ENCODE peak calls at places on chromosomes 5 and 9, in seven cellular contexts. One of them, this sample, is unnamed.

GRCh38 chr5:34054330-34054729 is 11.3 kb upstream of the C1QTNF3 start:
- DNase-seq in CD8-positive, alpha-beta T cell: no peak
- DNase-seq in HepG2: no peak
- DNase-seq in A549: no peak
- DNase-seq in pancreas: no peak
- DNase-seq in stomach: no peak
- DNase-seq in mucosa of descending colon: no peak
- DNase-seq in this sample: no peak

GRCh38 chr5:53983568-53984465 is 326.6 kb downstream of the ARL15 start:
- DNase-seq in CD8-positive, alpha-beta T cell: no peak
- DNase-seq in HepG2: no peak
- DNase-seq in A549: peak; percentile 3
- DNase-seq in pancreas: no peak
- DNase-seq in stomach: no peak
- DNase-seq in mucosa of descending colon: no peak
- DNase-seq in this sample: no peak

GRCh38 chr9:133132174-133132573 is 11.1 kb upstream of the RALGDS start:
- DNase-seq in CD8-positive, alpha-beta T cell: no peak
- DNase-seq in HepG2: no peak
- DNase-seq in A549: no peak
- DNase-seq in pancreas: no peak
- DNase-seq in stomach: no peak
- DNase-seq in mucosa of descending colon: peak; percentile 55
- DNase-seq in this sample: no peak

GRCh38 chr5:80284720-80285119 is 28.9 kb upstream of the SERINC5 start:
- DNase-seq in CD8-positive, alpha-beta T cell: peak; percentile 19
- DNase-seq in HepG2: no peak
- DNase-seq in A549: no peak
- DNase-seq in pancreas: no peak
- DNase-seq in stomach: no peak
- DNase-seq in mucosa of descending colon: no peak
- DNase-seq in this sample: no peak

GRCh38 chr9:94758031-94758430 is 31.5 kb downstream of the AOPEP start:
- DNase-seq in CD8-positive, alpha-beta T cell: no peak
- DNase-seq in HepG2: no peak
- DNase-seq in A549: no peak
- DNase-seq in pancreas: no peak
- DNase-seq in stomach: no peak
- DNase-seq in mucosa of descending colon: no peak
- DNase-seq in this sample: no peak

GRCh38 chr5:151095341-151096000 is 14.6 kb upstream of the TNIP1 start:
- DNase-seq in CD8-positive, alpha-beta T cell: no peak
- DNase-seq in HepG2: no peak
- DNase-seq in A549: peak; percentile 41
- DNase-seq in pancreas: peak; percentile 67
- DNase-seq in stomach: peak; percentile 60
- DNase-seq in mucosa of descending colon: peak; percentile 91
- DNase-seq in this sample: no peak

GRCh38 chr9:107261106-107261505 is 22.0 kb upstream of the RAD23B start:
- DNase-seq in CD8-positive, alpha-beta T cell: no peak
- DNase-seq in HepG2: no peak
- DNase-seq in A549: no peak
- DNase-seq in pancreas: no peak
- DNase-seq in stomach: no peak
- DNase-seq in mucosa of descending colon: no peak
- DNase-seq in this sample: no peak

GRCh38 chr9:3507395-3508077 is 18.3 kb downstream of the RFX3 start:
- DNase-seq in CD8-positive, alpha-beta T cell: no peak
- DNase-seq in HepG2: no peak
- DNase-seq in A549: peak; percentile 69
- DNase-seq in pancreas: no peak
- DNase-seq in stomach: no peak
- DNase-seq in mucosa of descending colon: no peak
- DNase-seq in this sample: no peak

GRCh38 chr5:95615164-95615467 is 4.8 kb upstream of the GPR150 start:
- DNase-seq in CD8-positive, alpha-beta T cell: no peak
- DNase-seq in HepG2: no peak
- DNase-seq in A549: no peak
- DNase-seq in pancreas: no peak
- DNase-seq in stomach: no peak
- DNase-seq in mucosa of descending colon: no peak
- DNase-seq in this sample: no peak

GRCh38 chr5:88602584-88602983 is 280.4 kb downstream of the MEF2C start:
- DNase-seq in CD8-positive, alpha-beta T cell: no peak
- DNase-seq in HepG2: peak; percentile 8
- DNase-seq in A549: peak; percentile 44
- DNase-seq in pancreas: no peak
- DNase-seq in stomach: no peak
- DNase-seq in mucosa of descending colon: no peak
- DNase-seq in this sample: no peak

GRCh38 chr5:36689225-36689624 is 82.8 kb downstream of the SLC1A3 start:
- DNase-seq in CD8-positive, alpha-beta T cell: no peak
- DNase-seq in HepG2: no peak
- DNase-seq in A549: no peak
- DNase-seq in pancreas: no peak
- DNase-seq in stomach: no peak
- DNase-seq in mucosa of descending colon: no peak
- DNase-seq in this sample: no peak

GRCh38 chr5:95808686-95809413 is 13.7 kb downstream of the GLRX start:
- DNase-seq in CD8-positive, alpha-beta T cell: peak; percentile 78
- DNase-seq in HepG2: no peak
- DNase-seq in A549: no peak
- DNase-seq in pancreas: no peak
- DNase-seq in stomach: peak; percentile 58
- DNase-seq in mucosa of descending colon: peak; percentile 89
- DNase-seq in this sample: no peak

GRCh38 chr5:140340605-140341004 is 5.8 kb downstream of the HBEGF start:
- DNase-seq in CD8-positive, alpha-beta T cell: no peak
- DNase-seq in HepG2: no peak
- DNase-seq in A549: no peak
- DNase-seq in pancreas: no peak
- DNase-seq in stomach: no peak
- DNase-seq in mucosa of descending colon: no peak
- DNase-seq in this sample: peak; percentile 86

GRCh38 chr5:140337880-140338279 is 8.5 kb downstream of the HBEGF start:
- DNase-seq in CD8-positive, alpha-beta T cell: no peak
- DNase-seq in HepG2: no peak
- DNase-seq in A549: no peak
- DNase-seq in pancreas: no peak
- DNase-seq in stomach: no peak
- DNase-seq in mucosa of descending colon: no peak
- DNase-seq in this sample: no peak

GRCh38 chr5:140338918-140339317 is 7.5 kb downstream of the HBEGF start:
- DNase-seq in CD8-positive, alpha-beta T cell: no peak
- DNase-seq in HepG2: no peak
- DNase-seq in A549: no peak
- DNase-seq in pancreas: no peak
- DNase-seq in stomach: no peak
- DNase-seq in mucosa of descending colon: no peak
- DNase-seq in this sample: no peak

GRCh38 chr5:140338336-140338735 is 8.1 kb downstream of the HBEGF start:
- DNase-seq in CD8-positive, alpha-beta T cell: no peak
- DNase-seq in HepG2: no peak
- DNase-seq in A549: no peak
- DNase-seq in pancreas: no peak
- DNase-seq in stomach: no peak
- DNase-seq in mucosa of descending colon: no peak
- DNase-seq in this sample: no peak

DNA sequence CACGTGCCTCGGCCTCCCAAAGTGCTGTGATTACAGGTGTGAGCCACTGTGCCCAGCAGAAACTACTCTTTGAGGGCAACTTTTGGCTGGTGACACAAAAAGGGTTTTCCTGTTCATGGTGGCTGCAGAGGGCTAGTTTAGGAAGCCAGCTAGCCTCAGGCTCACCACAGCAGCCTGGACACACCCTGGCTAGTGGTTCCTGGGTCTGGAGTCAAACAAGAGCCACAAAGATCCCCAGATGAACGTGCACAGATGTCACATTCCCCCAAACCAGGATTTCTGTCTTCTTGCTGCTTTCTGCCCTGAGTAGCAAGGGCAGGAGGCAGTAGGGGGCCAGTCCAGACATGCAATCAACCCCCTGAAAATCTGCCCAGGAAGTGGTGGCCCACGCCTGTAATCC is 6.8 kb downstream of the HBEGF start:
- DNase-seq in CD8-positive, alpha-beta T cell: no peak
- DNase-seq in HepG2: no peak
- DNase-seq in A549: no peak
- DNase-seq in pancreas: no peak
- DNase-seq in stomach: no peak
- DNase-seq in mucosa of descending colon: no peak
- DNase-seq in this sample: no peak
- H3K4me3 ChIP-seq in CD8-positive, alpha-beta T cell: no peak overlapping the region
- H3K4me3 ChIP-seq in HepG2: no peak overlapping the region
- H3K4me3 ChIP-seq in A549: no peak overlapping the region
- H3K4me3 ChIP-seq in pancreas: no peak overlapping the region
- H3K4me3 ChIP-seq in stomach: no peak overlapping the region
- H3K4me3 ChIP-seq in mucosa of descending colon: no peak overlapping the region
- H3K4me3 ChIP-seq in this sample: no peak overlapping the region

DNA sequence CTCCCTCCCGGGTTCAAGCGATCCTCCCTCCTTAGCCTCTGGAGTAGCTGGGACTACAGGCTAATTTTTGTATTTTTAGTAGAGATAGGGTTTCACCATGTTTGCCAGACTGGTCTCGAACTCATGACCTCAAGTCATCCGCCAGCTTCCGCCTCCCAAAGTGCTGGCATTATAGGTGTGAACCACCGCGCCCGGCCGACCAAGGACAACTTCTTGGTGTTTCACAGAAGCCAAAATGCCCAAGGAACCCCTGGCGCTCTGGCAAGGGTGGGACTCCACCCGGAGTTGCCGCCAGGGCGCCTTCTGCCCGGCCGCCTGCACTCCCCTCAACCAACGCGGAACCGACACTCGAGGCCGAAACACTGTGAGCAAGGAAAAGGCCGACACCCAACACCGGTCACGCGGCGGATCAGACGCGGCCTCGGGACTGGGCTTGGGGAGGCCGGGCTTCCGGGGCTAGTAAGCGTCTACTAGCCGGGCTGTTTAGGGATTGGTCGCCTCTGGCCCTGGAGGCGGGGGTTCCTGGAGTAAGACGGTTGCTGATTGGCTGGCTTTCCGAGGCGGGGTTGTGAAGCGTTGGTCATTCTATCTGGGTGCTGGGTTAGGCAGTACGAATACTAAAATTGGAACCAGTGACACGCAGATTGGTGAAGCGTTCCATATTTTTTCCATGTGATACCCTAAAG is 7.7 kb upstream of the CFAP157 start:
- DNase-seq in CD8-positive, alpha-beta T cell: peak; percentile 79
- DNase-seq in HepG2: no peak
- DNase-seq in A549: peak; percentile 98
- DNase-seq in pancreas: peak; percentile 93
- DNase-seq in stomach: peak; percentile 96
- DNase-seq in mucosa of descending colon: peak; percentile 95
- DNase-seq in this sample: no peak
- TF ChIP-seq CTCF in CD8-positive, alpha-beta T cell: no peak
- TF ChIP-seq CTCF in HepG2: no peak
- TF ChIP-seq CTCF in A549: no peak
- TF ChIP-seq CTCF in pancreas: no peak
- TF ChIP-seq CTCF in stomach: no peak
- TF ChIP-seq CTCF in mucosa of descending colon: no peak
- TF ChIP-seq CTCF in this sample: no peak

GRCh38 chr9:131500939-131501541 is 1.7 kb upstream of the POMT1 start:
- DNase-seq in CD8-positive, alpha-beta T cell: peak; percentile 65
- DNase-seq in HepG2: no peak
- DNase-seq in A549: no peak
- DNase-seq in pancreas: no peak
- DNase-seq in stomach: no peak
- DNase-seq in mucosa of descending colon: no peak
- DNase-seq in this sample: no peak
- H3K4me3 ChIP-seq in CD8-positive, alpha-beta T cell: peak overlapping the region; percentile 15
- H3K4me3 ChIP-seq in HepG2: no peak overlapping the region
- H3K4me3 ChIP-seq in A549: no peak overlapping the region
- H3K4me3 ChIP-seq in pancreas: no peak overlapping the region
- H3K4me3 ChIP-seq in stomach: no peak overlapping the region
- H3K4me3 ChIP-seq in mucosa of descending colon: no peak overlapping the region
- H3K4me3 ChIP-seq in this sample: no peak overlapping the region

GRCh38 chr9:70421272-70422180 is 7.1 kb upstream of the KLF9 start:
- DNase-seq in CD8-positive, alpha-beta T cell: peak; percentile 59
- DNase-seq in HepG2: no peak
- DNase-seq in A549: no peak
- DNase-seq in pancreas: peak; percentile 28
- DNase-seq in stomach: no peak
- DNase-seq in mucosa of descending colon: no peak
- DNase-seq in this sample: no peak
- TF ChIP-seq CTCF in CD8-positive, alpha-beta T cell: no peak
- TF ChIP-seq CTCF in HepG2: no peak
- TF ChIP-seq CTCF in A549: no peak
- TF ChIP-seq CTCF in pancreas: no peak
- TF ChIP-seq CTCF in stomach: no peak
- TF ChIP-seq CTCF in mucosa of descending colon: no peak
- TF ChIP-seq CTCF in this sample: no peak

GRCh38 chr5:74648835-74649286 is 8.3 kb upstream of the ENC1 start:
- DNase-seq in CD8-positive, alpha-beta T cell: peak; percentile 28
- DNase-seq in HepG2: peak; percentile 62
- DNase-seq in A549: peak; percentile 65
- DNase-seq in pancreas: no peak
- DNase-seq in stomach: no peak
- DNase-seq in mucosa of descending colon: no peak
- DNase-seq in this sample: no peak
- H3K4me3 ChIP-seq in CD8-positive, alpha-beta T cell: no peak overlapping the region
- H3K4me3 ChIP-seq in HepG2: no peak overlapping the region
- H3K4me3 ChIP-seq in A549: no peak overlapping the region
- H3K4me3 ChIP-seq in pancreas: no peak overlapping the region
- H3K4me3 ChIP-seq in stomach: no peak overlapping the region
- H3K4me3 ChIP-seq in mucosa of descending colon: no peak overlapping the region
- H3K4me3 ChIP-seq in this sample: no peak overlapping the region

DNA sequence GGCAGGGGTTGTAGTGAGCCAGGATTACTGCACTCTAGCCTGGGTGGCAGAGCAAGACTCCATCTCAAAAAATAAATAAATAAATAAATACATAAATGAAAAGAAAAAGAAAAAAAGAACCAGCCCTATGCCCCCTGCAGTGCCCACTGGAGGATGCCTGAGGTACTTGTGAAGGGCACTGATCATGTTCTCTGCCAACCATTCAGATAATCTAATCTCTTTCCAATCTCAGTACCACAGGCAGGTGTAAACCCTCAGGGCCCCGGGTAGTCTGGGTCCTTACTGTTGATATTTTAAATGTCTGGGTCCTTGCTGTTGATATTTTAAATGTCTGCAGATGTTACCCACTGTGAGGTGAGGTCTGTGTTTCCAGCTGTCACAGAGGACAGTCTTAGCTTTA is 321.8 kb upstream of the ADCY2 start:
- DNase-seq in CD8-positive, alpha-beta T cell: no peak
- DNase-seq in HepG2: no peak
- DNase-seq in A549: no peak
- DNase-seq in pancreas: no peak
- DNase-seq in stomach: no peak
- DNase-seq in mucosa of descending colon: no peak
- DNase-seq in this sample: no peak
- TF ChIP-seq CTCF in CD8-positive, alpha-beta T cell: no peak
- TF ChIP-seq CTCF in HepG2: no peak
- TF ChIP-seq CTCF in A549: no peak
- TF ChIP-seq CTCF in pancreas: no peak
- TF ChIP-seq CTCF in stomach: no peak
- TF ChIP-seq CTCF in mucosa of descending colon: no peak
- TF ChIP-seq CTCF in this sample: no peak

GRCh38 chr9:695252-695651 is 146.2 kb upstream of the DMRT1 start:
- DNase-seq in CD8-positive, alpha-beta T cell: no peak
- DNase-seq in HepG2: no peak
- DNase-seq in A549: no peak
- DNase-seq in pancreas: no peak
- DNase-seq in stomach: no peak
- DNase-seq in mucosa of descending colon: no peak
- DNase-seq in this sample: no peak
- H3K4me3 ChIP-seq in CD8-positive, alpha-beta T cell: no peak overlapping the region
- H3K4me3 ChIP-seq in HepG2: no peak overlapping the region
- H3K4me3 ChIP-seq in A549: peak overlapping the region; percentile 14
- H3K4me3 ChIP-seq in pancreas: no peak overlapping the region
- H3K4me3 ChIP-seq in stomach: no peak overlapping the region
- H3K4me3 ChIP-seq in mucosa of descending colon: no peak overlapping the region
- H3K4me3 ChIP-seq in this sample: no peak overlapping the region